ENCODE peak calls at places on chromosomes 6 and 20, in nine cellular contexts. U, H, L, W, D, K, V, T and M are unnamed samples.

GRCh38 chr6:11460001-11460668 is 77.4 kb upstream of the TMEM170B start:
- DNase-seq in U (no peak), H (no peak), L (no peak), W (no peak), D (no peak), K (peak), V (no peak), T (no peak), M (no peak)

GRCh38 chr6:151288711-151289398 is 49.1 kb downstream of the AKAP12 start:
- DNase-seq in U (no peak), H (no peak), L (no peak), W (no peak), D (no peak), K (no peak), V (no peak), T (no peak), M (no peak)

GRCh38 chr6:156880913-156881312 is 103.7 kb downstream of the ARID1B start:
- DNase-seq in U (no peak), H (no peak), L (no peak), W (no peak), D (no peak), K (no peak), V (no peak), T (no peak), M (no peak)

GRCh38 chr6:151294561-151295101 is 54.9 kb downstream of the AKAP12 start:
- DNase-seq in U (no peak), H (no peak), L (no peak), W (no peak), D (no peak), K (peak), V (no peak), T (no peak), M (no peak)

GRCh38 chr6:93784794-93785757 is 365.7 kb upstream of the EPHA7 start:
- DNase-seq in U (no peak), H (no peak), L (no peak), W (no peak), D (peak), K (peak), V (no peak), T (peak), M (no peak)

GRCh38 chr20:25991051-25991755 is 294.6 kb upstream of the ZNF337 start:
- DNase-seq in U (no peak), H (no peak), L (no peak), W (no peak), D (no peak), K (no peak), V (no peak), T (no peak), M (no peak)

GRCh38 chr6:105641507-105641906 is 238.6 kb upstream of the PREP start:
- DNase-seq in U (no peak), H (no peak), L (no peak), W (no peak), D (no peak), K (no peak), V (no peak), T (no peak), M (no peak)

GRCh38 chr20:17606001-17606400 is 36.1 kb downstream of the DSTN start:
- DNase-seq in U (no peak), H (no peak), L (no peak), W (no peak), D (no peak), K (no peak), V (no peak), T (no peak), M (no peak)

GRCh38 chr20:47453167-47453782 is 48.4 kb upstream of the NCOA3 start:
- DNase-seq in U (no peak), H (no peak), L (no peak), W (no peak), D (peak), K (peak), V (no peak), T (peak), M (no peak)

GRCh38 chr20:22757424-22758189 is 173.2 kb upstream of the FOXA2 start:
- DNase-seq in U (no peak), H (no peak), L (no peak), W (no peak), D (no peak), K (no peak), V (no peak), T (no peak), M (no peak)

GRCh38 chr20:49276895-49277785 is 717 bp downstream of the ZNFX1 start:
- DNase-seq in U (peak), H (peak), L (no peak), W (no peak), D (no peak), K (no peak), V (peak), T (no peak), M (peak)

GRCh38 chr20:63441136-63441776 is 31.2 kb downstream of the KCNQ2 start:
- DNase-seq in U (no peak), H (no peak), L (no peak), W (no peak), D (no peak), K (no peak), V (peak), T (no peak), M (peak)

GRCh38 chr6:118894425-118895240 is 681 bp downstream of the ASF1A start:
- DNase-seq in U (peak), H (peak), L (peak), W (peak), D (no peak), K (peak), V (peak), T (no peak), M (peak)

GRCh38 chr20:47878601-47879004 is 93.3 kb upstream of the SULF2 start:
- DNase-seq in U (no peak), H (no peak), L (no peak), W (no peak), D (no peak), K (no peak), V (no peak), T (no peak), M (no peak)

GRCh38 chr6:100553243-100553642 is 88.5 kb upstream of the SIM1 start:
- DNase-seq in U (no peak), H (no peak), L (no peak), W (no peak), D (no peak), K (no peak), V (no peak), T (no peak), M (no peak)

GRCh38 chr6:88360203-88360797 is 194.2 kb upstream of the CNR1 start:
- DNase-seq in U (no peak), H (no peak), L (no peak), W (no peak), D (peak), K (peak), V (no peak), T (no peak), M (no peak)

GRCh38 chr6:158630944-158631616 is 13.5 kb downstream of the DYNLT1 start:
- DNase-seq in U (no peak), H (no peak), L (no peak), W (no peak), D (no peak), K (peak), V (no peak), T (no peak), M (no peak)

GRCh38 chr20:12152996-12153395 is 235.3 kb downstream of the BTBD3 start:
- DNase-seq in U (no peak), H (no peak), L (no peak), W (no peak), D (no peak), K (peak), V (no peak), T (no peak), M (no peak)

GRCh38 chr6:217048-217659 is 75.1 kb upstream of the DUSP22 start:
- DNase-seq in U (peak), H (no peak), L (no peak), W (no peak), D (no peak), K (no peak), V (no peak), T (no peak), M (no peak)

GRCh38 chr6:143339223-143339622 is 111.3 kb downstream of the ADAT2 start:
- DNase-seq in U (no peak), H (no peak), L (no peak), W (no peak), D (no peak), K (no peak), V (no peak), T (no peak), M (no peak)

GRCh38 chr6:15877245-15877644 is 214.4 kb upstream of the DTNBP1 start:
- DNase-seq in U (no peak), H (no peak), L (no peak), W (no peak), D (no peak), K (no peak), V (no peak), T (no peak), M (no peak)

GRCh38 chr6:26217714-26218075 is 130.5 kb downstream of the HFE start:
- DNase-seq in U (no peak), H (no peak), L (no peak), W (no peak), D (no peak), K (peak), V (no peak), T (no peak), M (no peak)

GRCh38 chr20:23629017-23629541 is 8.7 kb downstream of the CST3 start:
- DNase-seq in U (no peak), H (no peak), L (no peak), W (no peak), D (peak), K (peak), V (no peak), T (peak), M (no peak)

GRCh38 chr6:32609731-32610640 is 20.3 kb upstream of the HLA-DRB1 start:
- DNase-seq in U (peak), H (peak), L (no peak), W (no peak), D (peak), K (peak), V (peak), T (peak), M (peak)

GRCh38 chr6:170291271-170292110 is 613 bp upstream of the DLL1 start:
- DNase-seq in U (peak), H (peak), L (peak), W (no peak), D (no peak), K (no peak), V (no peak), T (no peak), M (peak)

GRCh38 chr6:63572733-63573139 is 456 bp downstream of the LOC128125822 start:
- DNase-seq in U (no peak), H (peak), L (no peak), W (no peak), D (no peak), K (no peak), V (peak), T (no peak), M (no peak)

GRCh38 chr20:64113796-64114355 is 6.5 kb upstream of the NPBWR2 start:
- DNase-seq in U (no peak), H (no peak), L (no peak), W (no peak), D (no peak), K (no peak), V (no peak), T (no peak), M (no peak)

GRCh38 chr6:158784505-158784904 is 34.7 kb downstream of the EZR start:
- DNase-seq in U (no peak), H (no peak), L (no peak), W (no peak), D (peak), K (peak), V (no peak), T (peak), M (no peak)

GRCh38 chr20:38108438-38109024 is 56.5 kb downstream of the TGM2 start:
- DNase-seq in U (no peak), H (no peak), L (no peak), W (no peak), D (no peak), K (peak), V (no peak), T (no peak), M (no peak)

GRCh38 chr6:10725716-10726115 is 2.8 kb downstream of the TMEM14C start:
- DNase-seq in U (no peak), H (peak), L (no peak), W (no peak), D (no peak), K (no peak), V (no peak), T (no peak), M (no peak)

GRCh38 chr20:16803965-16804792 is 56.0 kb downstream of the OTOR start:
- DNase-seq in U (peak), H (peak), L (peak), W (peak), D (no peak), K (peak), V (no peak), T (no peak), M (no peak)

GRCh38 chr6:16477367-16478149 is 239.2 kb downstream of the GMPR start:
- DNase-seq in U (no peak), H (peak), L (no peak), W (no peak), D (no peak), K (no peak), V (no peak), T (no peak), M (no peak)

GRCh38 chr6:45724511-45724910 is 291.1 kb downstream of the CLIC5 start:
- DNase-seq in U (no peak), H (no peak), L (no peak), W (no peak), D (no peak), K (peak), V (no peak), T (peak), M (no peak)